ENCODE peak calls at places on chromosomes 11 and 22, in six cellular contexts. U is colonic mucosa, I is choroid plexus epithelial cell, Z is kidney, Q is astrocyte of the spinal cord, J is lower lobe of right lung. A is an unnamed sample.

GRCh38 chr22:32803020-32803758 is 1.7 kb downstream of the TIMP3 start:
- DNase-seq in I (peak), U (no peak), J (no peak), Q (peak), Z (no peak), A (peak)

GRCh38 chr11:95926714-95927113 is 2.8 kb upstream of the MTMR2 start:
- DNase-seq in I (no peak), Q (no peak), U (no peak), J (no peak), Z (no peak), A (no peak)

GRCh38 chr11:28757725-28758515 is 649.7 kb downstream of the METTL15 start:
- DNase-seq in U (no peak), I (peak), Q (peak), J (no peak), Z (no peak), A (no peak)

GRCh38 chr11:86192858-86193257 is 51.7 kb upstream of the EED start:
- DNase-seq in I (no peak), Z (no peak), J (no peak), Q (no peak), U (no peak), A (no peak)

GRCh38 chr11:100612766-100613165 is 74.3 kb upstream of the ARHGAP42 start:
- DNase-seq in Q (no peak), J (no peak), Z (no peak), I (no peak), U (no peak), A (no peak)

GRCh38 chr11:133552938-133553337 is 20.6 kb upstream of the OPCML start:
- DNase-seq in Q (no peak), J (no peak), U (no peak), I (no peak), Z (no peak), A (no peak)

GRCh38 chr11:127994736-127995135 is 592.6 kb downstream of the ETS1 start:
- DNase-seq in U (no peak), I (peak), Z (no peak), Q (peak), J (no peak), A (peak)

GRCh38 chr22:19085233-19086043 is 36.8 kb downstream of the DGCR2 start:
- DNase-seq in U (no peak), Z (no peak), I (peak), J (no peak), Q (peak), A (peak)

GRCh38 chr11:103541186-103541795 is 432.1 kb downstream of the DYNC2H1 start:
- DNase-seq in U (no peak), J (no peak), Q (no peak), Z (no peak), I (no peak), A (peak)

GRCh38 chr22:18998998-18999397 is 62.9 kb upstream of the PRODH start:
- DNase-seq in Q (no peak), Z (no peak), J (no peak), I (no peak), U (no peak), A (no peak)

GRCh38 chr11:33970984-33971466 is 79.1 kb upstream of the LMO2 start:
- DNase-seq in Z (no peak), U (peak), Q (peak), J (no peak), I (peak), A (peak)

GRCh38 chr11:78499971-78500370 is 74.7 kb downstream of the NARS2 start:
- DNase-seq in J (no peak), U (no peak), Z (no peak), Q (peak), I (peak), A (peak)

GRCh38 chr11:2798951-2799761 is 86.4 kb downstream of the CDKN1C start:
- DNase-seq in Q (no peak), U (peak), Z (peak), J (peak), I (no peak), A (no peak)

GRCh38 chr22:22916215-22916951 is 28.8 kb downstream of the IGLL5 start:
- DNase-seq in Q (no peak), Z (no peak), U (no peak), J (no peak), I (no peak), A (no peak)

GRCh38 chr11:95556342-95557151 is 233.0 kb downstream of the FAM76B start:
- DNase-seq in Q (peak), J (no peak), I (peak), Z (no peak), U (no peak), A (peak)

GRCh38 chr22:47030143-47030641 is 267.7 kb downstream of the TBC1D22A start:
- DNase-seq in U (no peak), I (no peak), Q (peak), J (no peak), Z (no peak), A (peak)

GRCh38 chr11:63978551-63979235 is 4.3 kb downstream of the COX8A start:
- DNase-seq in Q (no peak), Z (no peak), I (no peak), J (no peak), U (no peak), A (no peak)
- H3K4me3 ChIP-seq in Q (no peak), Z (no peak), I (no peak), J (no peak), U (no peak), A (no peak)

DNA sequence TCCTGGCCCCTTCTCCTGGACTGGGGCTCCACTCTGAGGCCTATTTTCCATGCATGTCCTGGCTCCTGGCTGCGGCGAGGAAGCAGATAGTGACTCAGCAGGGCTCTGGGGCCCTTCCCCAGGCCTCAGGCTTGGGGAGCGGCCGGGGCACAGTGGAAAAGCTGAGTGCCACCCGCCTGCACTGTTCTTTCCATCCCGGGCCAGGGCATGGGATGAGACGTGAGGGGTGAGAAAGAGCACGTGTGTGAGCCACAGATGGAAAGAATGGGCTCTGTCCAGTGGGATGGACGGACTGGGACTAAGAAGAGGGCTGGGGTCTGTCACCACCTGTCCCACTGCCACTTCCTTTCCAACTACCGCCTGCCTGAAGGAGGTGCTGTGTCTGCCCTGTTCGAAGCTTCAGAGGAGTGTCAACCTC is 12.8 kb downstream of the SLC37A2 start:
- DNase-seq in I (no peak), Q (no peak), U (no peak), J (peak), Z (no peak), A (no peak)
- TF ChIP-seq CTCF in I (no peak), Q (no peak), U (no peak), J (no peak), Z (no peak), A (no peak)

GRCh38 chr11:116193321-116194114 is 579.3 kb downstream of the BUD13 start:
- DNase-seq in J (peak), I (peak), Z (peak), Q (peak), U (peak), A (peak)
- H3K4me3 ChIP-seq in J (peak), I (peak), Z (peak), Q (peak), U (peak), A (peak)

DNA sequence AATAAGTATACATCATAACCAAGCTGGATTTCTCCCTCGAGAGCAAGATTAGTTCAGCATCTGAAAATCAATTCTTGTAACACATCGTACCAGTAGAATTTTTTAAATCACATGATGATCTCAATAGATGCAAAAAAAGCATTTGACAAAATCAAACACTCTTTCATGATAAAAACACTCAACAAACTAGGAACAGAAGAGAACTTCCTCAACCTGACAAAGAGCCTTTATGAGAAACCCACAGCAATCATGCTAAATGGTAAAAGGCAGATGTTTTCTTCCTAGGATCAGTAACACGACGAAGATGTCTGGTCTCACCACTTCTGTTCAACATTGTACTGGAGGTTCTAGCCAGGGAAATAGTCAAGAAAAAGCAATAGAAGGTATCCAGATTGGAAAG is 34.1 kb upstream of the TMPRSS4 start:
- DNase-seq in J (no peak), U (no peak), I (no peak), Q (no peak), Z (no peak), A (no peak)
- TF ChIP-seq CTCF in J (no peak), U (no peak), I (no peak), Q (no peak), Z (no peak), A (no peak)

DNA sequence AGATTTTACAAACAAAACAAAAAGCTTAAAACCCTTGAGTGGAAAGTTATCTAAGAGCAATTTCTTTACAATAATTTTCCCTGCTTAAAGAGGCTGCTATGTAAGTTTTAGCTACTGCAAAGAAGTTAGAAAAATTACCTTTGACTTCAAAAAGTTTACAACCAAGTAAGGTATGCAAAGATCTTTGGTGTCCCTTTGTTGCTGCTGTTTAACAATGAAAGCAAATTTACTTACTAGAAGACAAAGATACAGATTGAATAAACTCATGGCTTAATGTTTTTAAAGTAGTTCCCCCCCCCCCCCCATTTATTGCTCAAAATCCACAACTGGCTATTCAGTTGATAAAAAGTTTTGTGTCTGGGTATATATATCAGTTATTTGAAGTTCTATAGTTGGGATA is 26.0 kb downstream of the TMEM123 start:
- DNase-seq in Z (no peak), U (no peak), Q (no peak), J (no peak), I (no peak), A (no peak)
- H3K4me3 ChIP-seq in Z (no peak), U (no peak), Q (no peak), J (no peak), I (no peak), A (no peak)

GRCh38 chr11:106827687-106828086 is 190.6 kb downstream of the GUCY1A2 start:
- DNase-seq in I (no peak), J (peak), Q (no peak), U (no peak), Z (peak), A (no peak)
- TF ChIP-seq CTCF in I (no peak), J (no peak), Q (no peak), U (no peak), Z (no peak), A (no peak)

GRCh38 chr11:44304091-44305084 is 5.6 kb downstream of the ALX4 start:
- DNase-seq in Z (no peak), Q (no peak), U (no peak), I (no peak), J (no peak), A (no peak)
- H3K4me3 ChIP-seq in Z (no peak), Q (no peak), U (no peak), I (no peak), J (peak), A (no peak)

GRCh38 chr11:123238297-123238696 is 43.2 kb upstream of the CLMP start:
- DNase-seq in Q (peak), I (peak), J (no peak), Z (no peak), U (peak), A (peak)

GRCh38 chr11:123233978-123234340 is 38.9 kb upstream of the CLMP start:
- DNase-seq in Q (no peak), Z (no peak), I (peak), J (no peak), U (no peak), A (no peak)

GRCh38 chr11:123235687-123236261 is 40.7 kb upstream of the CLMP start:
- DNase-seq in J (no peak), U (no peak), Z (no peak), Q (peak), I (peak), A (peak)

GRCh38 chr11:123233280-123233977 is 38.4 kb upstream of the CLMP start:
- DNase-seq in I (peak), J (no peak), U (no peak), Z (no peak), Q (no peak), A (no peak)

GRCh38 chr11:123235117-123235686 is 40.2 kb upstream of the CLMP start:
- DNase-seq in Q (no peak), J (peak), U (peak), Z (peak), I (peak), A (peak)
- TF ChIP-seq CTCF in Q (peak), J (peak), U (peak), Z (peak), I (peak), A (peak)

GRCh38 chr22:30263883-30264282 is 2.8 kb downstream of the OSM start:
- DNase-seq in I (no peak), Q (no peak), J (no peak), U (no peak), Z (no peak), A (no peak)

GRCh38 chr22:30265131-30265720 is 1.4 kb downstream of the OSM start:
- DNase-seq in Q (no peak), J (no peak), I (no peak), U (no peak), Z (peak), A (no peak)

GRCh38 chr22:30262112-30262511 is 4.5 kb downstream of the OSM start:
- DNase-seq in I (no peak), Z (no peak), J (no peak), U (no peak), Q (no peak), A (no peak)

GRCh38 chr22:30261134-30261533 is 5.5 kb downstream of the OSM start:
- DNase-seq in J (no peak), I (no peak), Q (no peak), Z (no peak), U (no peak), A (peak)

GRCh38 chr22:30262917-30263741 is 3.5 kb downstream of the OSM start:
- DNase-seq in U (peak), I (peak), J (peak), Z (peak), Q (peak), A (peak)
- H3K4me3 ChIP-seq in U (no peak), I (peak), J (peak), Z (peak), Q (no peak), A (no peak)

GRCh38 chr22:26086359-26086758 is 82.9 kb upstream of the SEZ6L start:
- DNase-seq in Z (no peak), J (no peak), Q (no peak), I (no peak), U (no peak), A (no peak)
- TF ChIP-seq CTCF in Z (no peak), J (no peak), Q (no peak), I (no peak), U (no peak), A (no peak)

A was measured in fibroblast of mammary gland.